ENCODE peak calls at places on chromosomes 2 and 18, in six cellular contexts. J, A, R, L, B and T are unnamed samples.

GRCh38 chr18:24983566-24983965 is 368.4 kb downstream of the ZNF521 start:
- DNase-seq in J (no peak), A (no peak), R (peak; percentile 71), L (no peak), B (peak; percentile 58), T (no peak)

GRCh38 chr2:883260-884026 is 67.2 kb upstream of the SNTG2 start:
- DNase-seq in J (no peak), A (no peak), R (no peak), L (no peak), B (peak; percentile 19), T (no peak)

GRCh38 chr2:230953843-230954242 is 28.8 kb upstream of the GPR55 start:
- DNase-seq in J (no peak), A (no peak), R (no peak), L (no peak), B (no peak), T (no peak)

GRCh38 chr2:188788621-188789020 is 185.6 kb upstream of the COL3A1 start:
- DNase-seq in J (peak; percentile 93), A (no peak), R (no peak), L (no peak), B (no peak), T (peak; percentile 87)

GRCh38 chr2:157312866-157313486 is 12.6 kb downstream of the ERMN start:
- DNase-seq in J (peak; percentile 34), A (no peak), R (no peak), L (no peak), B (no peak), T (no peak)

GRCh38 chr2:31467426-31467825 is 52.9 kb upstream of the XDH start:
- DNase-seq in J (no peak), A (no peak), R (no peak), L (no peak), B (no peak), T (no peak)

GRCh38 chr2:54722641-54723299 is 692 bp upstream of the EML6 start:
- DNase-seq in J (peak; percentile 70), A (no peak), R (peak; percentile 3), L (no peak), B (no peak), T (peak; percentile 85)

GRCh38 chr2:204051476-204051875 is 114.9 kb downstream of the ICOS start:
- DNase-seq in J (no peak), A (no peak), R (peak; percentile 72), L (no peak), B (peak; percentile 48), T (no peak)

GRCh38 chr2:211846031-211846400 is 692.6 kb downstream of the ERBB4 start:
- DNase-seq in J (no peak), A (no peak), R (no peak), L (no peak), B (no peak), T (no peak)

GRCh38 chr18:5049124-5049523 is 147.9 kb downstream of the AKAIN1 start:
- DNase-seq in J (no peak), A (no peak), R (no peak), L (no peak), B (no peak), T (no peak)

GRCh38 chr2:129934044-129934822 is 45.2 kb upstream of the RAB6C start:
- DNase-seq in J (no peak), A (no peak), R (peak; percentile 48), L (peak; percentile 62), B (peak; percentile 40), T (no peak)

GRCh38 chr2:8409461-8410260 is 272.2 kb upstream of the ID2 start:
- DNase-seq in J (peak; percentile 23), A (no peak), R (no peak), L (no peak), B (no peak), T (no peak)

GRCh38 chr2:109611467-109612095 is 2.2 kb downstream of the SEPTIN10 start:
- DNase-seq in J (peak; percentile 96), A (no peak), R (no peak), L (no peak), B (no peak), T (peak; percentile 62)

GRCh38 chr18:48358868-48359267 is 50.3 kb downstream of the ZBTB7C start:
- DNase-seq in J (no peak), A (no peak), R (peak; percentile 51), L (no peak), B (peak; percentile 4), T (no peak)

GRCh38 chr2:47203996-47204395 is 48.9 kb upstream of the STPG4 start:
- DNase-seq in J (no peak), A (no peak), R (no peak), L (no peak), B (no peak), T (no peak)

GRCh38 chr2:98824256-98825042 is 93.5 kb upstream of the MGAT4A start:
- DNase-seq in J (no peak), A (no peak), R (no peak), L (no peak), B (no peak), T (no peak)

GRCh38 chr18:56921888-56922480 is 224.9 kb upstream of the BOD1L2 start:
- DNase-seq in J (peak; percentile 1), A (no peak), R (no peak), L (no peak), B (no peak), T (peak; percentile 10)

GRCh38 chr2:41972819-41973218 is 75.0 kb upstream of the PKDCC start:
- DNase-seq in J (no peak), A (no peak), R (no peak), L (no peak), B (no peak), T (no peak)

GRCh38 chr2:10028407-10028987 is 14.9 kb upstream of the KLF11 start:
- DNase-seq in J (no peak), A (no peak), R (peak; percentile 64), L (no peak), B (no peak), T (no peak)

GRCh38 chr2:24816884-24817283 is 23.7 kb downstream of the CENPO start:
- DNase-seq in J (peak; percentile 94), A (no peak), R (no peak), L (peak; percentile 16), B (no peak), T (peak; percentile 91)

GRCh38 chr2:146661494-146662096 is 1183.2 kb upstream of the ACVR2A start:
- DNase-seq in J (peak; percentile 60), A (peak; percentile 37), R (peak; percentile 62), L (no peak), B (no peak), T (peak; percentile 62)

GRCh38 chr2:232528746-232529445 is 2.9 kb downstream of the CHRND start:
- DNase-seq in J (no peak), A (no peak), R (no peak), L (no peak), B (no peak), T (no peak)

GRCh38 chr2:26724004-26724750 is 31.7 kb downstream of the KCNK3 start:
- DNase-seq in J (peak; percentile 80), A (no peak), R (no peak), L (no peak), B (no peak), T (peak; percentile 72)

GRCh38 chr18:23612434-23613090 is 26.3 kb upstream of the NPC1 start:
- DNase-seq in J (no peak), A (no peak), R (no peak), L (no peak), B (no peak), T (no peak)

GRCh38 chr2:218354045-218354444 is 2.6 kb upstream of the CATIP start:
- DNase-seq in J (no peak), A (no peak), R (no peak), L (no peak), B (no peak), T (no peak)

GRCh38 chr2:218360453-218360852 is 3.8 kb downstream of the CATIP start:
- DNase-seq in J (no peak), A (no peak), R (no peak), L (no peak), B (no peak), T (no peak)

GRCh38 chr2:218354850-218355443 is 1.7 kb upstream of the CATIP start:
- DNase-seq in J (no peak), A (no peak), R (no peak), L (no peak), B (no peak), T (no peak)

GRCh38 chr2:218362606-218363005 is 5.9 kb downstream of the CATIP start:
- DNase-seq in J (no peak), A (no peak), R (no peak), L (no peak), B (no peak), T (no peak)

DNA sequence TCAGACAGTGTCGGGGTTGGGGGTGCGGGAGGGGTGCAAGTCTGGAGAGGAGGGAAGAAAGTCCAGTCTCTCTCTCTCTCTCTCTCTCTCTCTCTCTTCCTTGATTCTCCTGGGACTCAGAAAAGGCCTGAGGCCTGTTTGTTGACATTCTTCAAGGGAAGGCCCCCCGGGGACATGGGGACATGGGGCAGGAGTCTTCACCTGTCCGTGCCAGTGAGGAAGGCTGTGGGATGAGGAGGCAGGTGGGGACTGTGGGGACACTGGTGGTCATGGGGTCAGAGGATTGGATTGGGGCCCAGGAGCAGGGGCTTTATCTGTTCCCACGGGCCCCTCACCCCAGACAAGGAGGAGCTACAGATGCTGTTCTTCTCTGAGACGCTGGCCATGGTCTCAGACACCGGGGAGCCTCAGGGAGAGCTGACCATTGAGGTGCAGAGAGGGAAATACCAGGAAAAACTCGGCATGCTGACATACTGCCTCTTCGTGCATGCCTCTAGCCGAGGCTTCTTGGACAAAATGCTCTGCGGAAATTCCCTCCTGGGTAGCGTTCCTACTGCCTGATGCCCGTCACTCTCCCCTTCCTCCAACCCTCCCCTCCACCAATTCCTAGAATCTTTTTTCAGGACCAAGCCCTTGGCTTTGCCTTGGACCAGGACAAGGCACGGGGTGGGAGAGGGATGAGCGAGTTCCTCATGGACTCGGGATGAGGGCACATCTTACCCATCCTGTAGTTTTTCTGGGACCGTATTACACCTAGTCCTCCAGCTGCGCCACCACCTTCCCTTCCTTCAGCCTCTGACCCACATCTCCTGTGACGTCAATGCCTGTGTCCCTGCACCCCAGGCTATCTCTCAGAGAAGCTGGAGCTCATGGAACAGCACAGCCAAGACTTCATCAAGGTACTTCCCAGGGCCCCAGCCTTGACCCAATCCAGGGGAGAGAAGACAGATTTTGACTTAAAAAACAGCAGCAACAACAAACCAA is 829 bp downstream of the CATIP start:
- DNase-seq in J (no peak), A (no peak), R (peak; percentile 64), L (no peak), B (no peak), T (no peak)
- H3K18ac ChIP-seq in J (no peak overlapping the region), A (peak overlapping the region; percentile 83), R (no peak overlapping the region), L (no peak overlapping the region), B (peak overlapping the region; percentile 28), T (peak overlapping the region; percentile 34)

GRCh38 chr2:101306410-101306809 is 2.1 kb downstream of the RNF149 start:
- DNase-seq in J (no peak), A (no peak), R (no peak), L (no peak), B (no peak), T (no peak)
- H3K18ac ChIP-seq in J (no peak overlapping the region), A (no peak overlapping the region), R (no peak overlapping the region), L (no peak overlapping the region), B (no peak overlapping the region), T (peak overlapping the region; percentile 4)

DNA sequence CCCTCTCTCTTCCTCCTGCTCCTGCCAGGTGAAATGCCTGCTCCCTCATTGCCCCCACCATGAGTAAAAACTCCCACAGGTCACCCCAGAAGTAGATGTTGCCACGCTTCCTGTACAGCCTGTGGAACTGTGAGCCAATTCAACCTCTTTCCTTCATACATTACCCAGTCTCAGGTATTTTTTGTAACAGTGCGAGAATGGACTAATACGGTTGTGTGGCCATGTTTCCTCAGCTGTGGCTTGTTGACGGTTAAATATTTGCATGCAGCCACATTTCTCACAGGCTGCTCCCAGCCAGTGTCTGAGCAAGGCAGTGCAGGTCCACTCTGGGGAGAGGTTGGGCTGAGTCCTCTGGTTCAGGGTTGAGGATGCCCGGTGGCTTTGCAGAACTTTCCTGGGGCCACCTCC is 27.8 kb upstream of the COPS8 start:
- DNase-seq in J (no peak), A (no peak), R (no peak), L (no peak), B (no peak), T (no peak)
- H3K18ac ChIP-seq in J (no peak overlapping the region), A (peak overlapping the region; percentile 23), R (no peak overlapping the region), L (no peak overlapping the region), B (no peak overlapping the region), T (no peak overlapping the region)

GRCh38 chr2:195477996-195478382 is 179.0 kb upstream of the SLC39A10 start:
- DNase-seq in J (peak; percentile 25), A (no peak), R (no peak), L (no peak), B (no peak), T (no peak)
- H3K18ac ChIP-seq in J (peak overlapping the region; percentile 66), A (no peak overlapping the region), R (no peak overlapping the region), L (no peak overlapping the region), B (no peak overlapping the region), T (peak overlapping the region; percentile 2)